ENCODE peak calls at places on chromosomes 4 and X, in six cellular contexts. V, Y, W, H, O and K are unnamed samples.
A peak's percentile ranks its signal among the peaks of the same experiment; 100 is the strongest.

GRCh38 chr4:153113838-153114105 is 90.5 kb upstream of the TRIM2 start:
- DNase-seq in Y (no peak), W (no peak), H (no peak), V (no peak), O (no peak), K (no peak)

GRCh38 chrX:13369541-13370140 is 49.8 kb upstream of the ATXN3L start:
- DNase-seq in V (no peak), O (peak; percentile 62), Y (no peak), H (no peak), W (no peak), K (no peak)

GRCh38 chr4:10008208-10009005 is 12.9 kb downstream of the SLC2A9 start:
- DNase-seq in Y (peak; percentile 2), W (no peak), V (no peak), H (no peak), O (no peak), K (no peak)

GRCh38 chrX:70013483-70014222 is 36.1 kb downstream of the AWAT2 start:
- DNase-seq in O (peak; percentile 25), H (no peak), Y (no peak), W (no peak), V (no peak), K (no peak)

GRCh38 chrX:119757646-119757978 is 776 bp upstream of the SOWAHD start:
- DNase-seq in Y (no peak), O (no peak), V (no peak), W (no peak), H (no peak), K (no peak)

GRCh38 chr4:122826000-122826595 is 533 bp upstream of the FGF2 start:
- DNase-seq in H (no peak), W (no peak), O (peak; percentile 22), Y (no peak), V (no peak), K (no peak)

GRCh38 chr4:87026795-87027495 is 92.1 kb downstream of the AFF1 start:
- DNase-seq in O (no peak), Y (no peak), V (no peak), H (peak; percentile 91), W (no peak), K (no peak)

GRCh38 chr4:3524920-3525319 is 7.3 kb downstream of the LRPAP1 start:
- DNase-seq in H (no peak), V (no peak), Y (no peak), O (peak; percentile 5), W (no peak), K (no peak)

GRCh38 chr4:180710643-180711337 is 1532.4 kb upstream of the TENM3 start:
- DNase-seq in W (no peak), V (no peak), Y (peak; percentile 40), H (no peak), O (no peak), K (no peak)

GRCh38 chrX:114267127-114267526 is 316.8 kb upstream of the HTR2C start:
- DNase-seq in Y (no peak), V (no peak), W (no peak), O (no peak), H (no peak), K (no peak)

GRCh38 chrX:108399427-108400165 is 38.6 kb downstream of the COL4A6 start:
- DNase-seq in Y (no peak), H (no peak), O (peak; percentile 40), V (no peak), W (no peak), K (no peak)

GRCh38 chrX:42422961-42423360 is 355.0 kb downstream of the PPP1R2C start:
- DNase-seq in W (no peak), Y (no peak), V (no peak), H (no peak), O (no peak), K (no peak)

GRCh38 chr4:6386091-6386490 is 86.3 kb downstream of the PPP2R2C start:
- DNase-seq in O (no peak), V (no peak), H (no peak), W (no peak), Y (no peak), K (no peak)

GRCh38 chr4:94757192-94758140 is at the start of gene BMPR1B:
- DNase-seq in Y (peak; percentile 76), O (peak; percentile 74), V (no peak), H (no peak), W (no peak), K (peak; percentile 50)

GRCh38 chrX:3244955-3245354 is 101.5 kb downstream of the MXRA5 start:
- DNase-seq in H (no peak), O (no peak), W (no peak), Y (no peak), V (no peak), K (no peak)

GRCh38 chr4:74223801-74224200 is 65.9 kb downstream of the MTHFD2L start:
- DNase-seq in W (no peak), Y (no peak), V (no peak), H (no peak), O (peak; percentile 50), K (no peak)

GRCh38 chrX:2658585-2659292 is 32.4 kb upstream of the CD99 start:
- DNase-seq in O (no peak), W (no peak), Y (no peak), V (no peak), H (no peak), K (no peak)

GRCh38 chr4:30721353-30722091 is 1.4 kb downstream of the PCDH7 start:
- DNase-seq in V (no peak), Y (peak; percentile 54), H (no peak), O (peak; percentile 36), W (no peak), K (no peak)

GRCh38 chr4:149121015-149121404 is 678.8 kb upstream of the NR3C2 start:
- DNase-seq in W (no peak), O (no peak), V (no peak), Y (no peak), H (no peak), K (no peak)

DNA sequence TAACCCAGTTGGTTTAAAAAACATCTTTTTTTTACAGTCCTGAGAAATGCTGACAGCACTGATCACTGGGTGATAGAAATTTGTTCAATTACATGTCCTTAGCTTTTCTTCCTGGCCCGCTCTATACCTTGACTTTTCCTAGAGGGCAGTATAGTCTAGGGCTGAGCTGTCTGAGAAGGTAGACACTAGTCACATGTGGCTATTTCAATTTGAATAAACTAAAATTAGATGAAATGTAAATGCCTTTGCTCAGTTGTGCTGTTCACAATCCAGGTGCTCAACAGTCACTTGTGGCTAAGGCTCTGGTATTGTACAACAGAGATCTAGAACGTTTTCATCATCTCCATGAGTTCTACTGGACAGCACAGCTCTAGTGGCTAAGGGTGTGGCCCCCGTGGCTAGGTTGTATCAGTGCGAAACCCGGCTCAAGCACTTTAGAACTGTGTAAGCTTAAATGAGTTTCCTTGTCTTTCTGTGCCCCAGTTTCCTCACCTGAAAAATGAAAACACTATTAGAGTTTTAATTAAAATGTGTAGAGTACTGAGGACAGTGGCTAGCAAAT is 111.6 kb upstream of the WDR17 start:
- DNase-seq in W (no peak), Y (no peak), H (peak; percentile 51), O (peak; percentile 5), V (no peak), K (no peak)
- TF ChIP-seq CTCF in W (no peak), Y (peak; percentile 31), H (peak; percentile 31), O (peak; percentile 16), V (peak; percentile 17), K (peak; percentile 23)

GRCh38 chr4:125891597-125892258 is 577.0 kb downstream of the FAT4 start:
- DNase-seq in O (peak; percentile 74), W (no peak), H (no peak), Y (peak; percentile 83), V (peak; percentile 91), K (peak; percentile 43)
- H3K4me3 ChIP-seq in O (no peak overlapping the region), W (no peak overlapping the region), H (no peak overlapping the region), Y (no peak overlapping the region), V (no peak overlapping the region), K (no peak overlapping the region)

GRCh38 chrX:148049441-148049840 is 68.3 kb downstream of the FMR1NB start:
- DNase-seq in O (peak; percentile 54), H (peak; percentile 45), Y (peak; percentile 41), W (peak; percentile 22), V (no peak), K (no peak)
- TF ChIP-seq CTCF in O (peak; percentile 55), H (peak; percentile 29), Y (peak; percentile 52), W (peak; percentile 39), V (peak; percentile 20), K (peak; percentile 57)

DNA sequence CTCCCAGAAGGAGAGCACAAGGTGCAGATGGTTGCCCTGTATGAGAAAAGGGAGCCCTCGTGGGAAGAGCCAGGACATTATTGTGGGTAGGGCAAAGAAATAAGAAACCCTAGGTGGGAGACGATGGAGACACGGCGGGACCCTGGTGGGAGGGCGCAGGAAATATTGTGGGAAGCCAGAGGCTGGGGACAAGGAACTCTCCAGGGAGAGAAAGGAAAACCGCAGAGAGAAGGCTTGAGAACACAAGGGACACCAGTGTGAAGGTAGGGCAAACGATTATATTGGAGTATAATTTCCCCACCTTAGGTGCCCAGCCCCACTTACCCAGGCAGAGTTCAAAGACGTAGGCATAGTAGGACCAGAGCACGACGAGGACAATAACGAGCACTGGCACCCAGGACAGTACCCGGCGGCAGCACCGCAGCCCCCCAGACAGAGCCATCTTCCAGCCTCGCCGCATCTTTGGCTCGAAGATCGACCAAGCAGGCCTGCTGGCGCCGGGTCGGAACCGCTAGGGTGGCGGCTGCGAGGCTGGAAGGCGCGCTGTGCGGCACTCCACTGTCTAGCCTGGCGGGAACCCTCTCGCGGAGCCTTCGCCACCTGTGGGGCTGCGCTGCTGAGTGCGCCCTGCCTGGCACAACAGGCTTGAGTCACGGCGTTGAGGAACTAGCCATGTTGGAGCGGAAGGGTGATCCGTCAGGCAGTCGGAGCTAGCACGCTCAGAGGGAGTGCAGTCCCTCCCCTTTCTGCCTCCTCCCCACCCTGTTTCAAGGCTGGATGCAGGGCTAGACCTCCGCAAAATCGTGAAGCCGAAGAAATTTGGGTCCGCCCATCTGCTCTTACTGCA is at the start of gene ZDHHC15:
- DNase-seq in O (peak; percentile 0), V (no peak), Y (peak; percentile 35), H (no peak), W (no peak), K (peak; percentile 20)
- H3K4me3 ChIP-seq in O (peak within 1 kb of the TSS; percentile 28), V (no peak within 1 kb of the TSS), Y (peak within 1 kb of the TSS; percentile 41), H (no peak within 1 kb of the TSS), W (no peak within 1 kb of the TSS), K (peak within 1 kb of the TSS; percentile 62)

GRCh38 chr4:106418444-106418843 is 49.9 kb upstream of the GIMD1 start:
- DNase-seq in Y (no peak), V (no peak), W (no peak), H (no peak), O (no peak), K (no peak)

GRCh38 chr4:106423791-106424190 is 55.2 kb upstream of the GIMD1 start:
- DNase-seq in Y (no peak), V (no peak), W (no peak), O (no peak), H (no peak), K (no peak)

GRCh38 chr4:106421441-106422296 is 53.1 kb upstream of the GIMD1 start:
- DNase-seq in O (peak; percentile 70), W (peak; percentile 50), Y (peak; percentile 25), H (no peak), V (no peak), K (no peak)

GRCh38 chr4:106422766-106423165 is 54.2 kb upstream of the GIMD1 start:
- DNase-seq in W (no peak), Y (no peak), O (no peak), H (no peak), V (no peak), K (no peak)
- TF ChIP-seq CTCF in W (no peak), Y (no peak), O (no peak), H (no peak), V (no peak), K (no peak)